ENCODE peak calls at places on chromosomes 5 and 9, in five cellular contexts. M is DMS 273 treated with DMSO at 0.1 percent for 48 hours, F is HS-5, Y is head of caudate nucleus, A is NCI-H1092. O is an unnamed sample.

GRCh38 chr5:124745367-124746251 is 830 bp downstream of the ZNF608 start:
- DNase-seq in M (no peak), F (no peak), A (no peak), Y (no peak), O (no peak)

GRCh38 chr5:173834070-173834771 is 53.9 kb upstream of the CPEB4 start:
- DNase-seq in Y (no peak), M (no peak), A (no peak), F (no peak), O (no peak)

GRCh38 chr9:92030367-92030766 is 80.3 kb upstream of the ROR2 start:
- DNase-seq in F (no peak), M (no peak), A (no peak), Y (no peak), O (no peak)

GRCh38 chr5:121949885-121950284 is 11.9 kb upstream of the SRFBP1 start:
- DNase-seq in A (peak; percentile 64), Y (peak; percentile 62), F (no peak), M (no peak), O (no peak)

GRCh38 chr9:36169708-36170107 is 520 bp downstream of the CCIN start:
- DNase-seq in A (no peak), F (no peak), M (no peak), Y (no peak), O (no peak)

GRCh38 chr5:89097103-89097502 is 214.1 kb upstream of the MEF2C start:
- DNase-seq in Y (no peak), M (no peak), A (no peak), F (no peak), O (no peak)

GRCh38 chr9:130327070-130327780 is 61.7 kb downstream of the HMCN2 start:
- DNase-seq in M (no peak), Y (no peak), F (no peak), A (no peak), O (no peak)

GRCh38 chr9:35826071-35826701 is 2.3 kb downstream of the FAM221B start:
- DNase-seq in F (no peak), Y (peak; percentile 31), A (peak; percentile 45), M (peak; percentile 46), O (no peak)

GRCh38 chr9:69044226-69045219 is 9.0 kb downstream of the FXN start:
- DNase-seq in Y (no peak), A (no peak), F (peak; percentile 18), M (no peak), O (no peak)

GRCh38 chr9:79812507-79813261 is 240.9 kb downstream of the TLE4 start:
- DNase-seq in A (no peak), M (no peak), F (no peak), Y (no peak), O (no peak)

GRCh38 chr9:5838884-5839571 is 6.1 kb upstream of the ERMP1 start:
- DNase-seq in M (no peak), A (no peak), Y (no peak), F (peak; percentile 32), O (no peak)

GRCh38 chr9:92746567-92747458 is 17.8 kb downstream of the BICD2 start:
- DNase-seq in A (no peak), F (no peak), M (no peak), Y (no peak), O (no peak)

GRCh38 chr9:100852088-100852487 is 176.4 kb upstream of the PLPPR1 start:
- DNase-seq in A (no peak), Y (no peak), M (no peak), F (no peak), O (no peak)

GRCh38 chr5:78808818-78809217 is 160.2 kb upstream of the LHFPL2 start:
- DNase-seq in F (no peak), M (no peak), Y (no peak), A (no peak), O (no peak)

GRCh38 chr9:76571288-76572204 is 112.6 kb downstream of the GCNT1 start:
- DNase-seq in Y (no peak), F (no peak), M (no peak), A (no peak), O (no peak)

GRCh38 chr9:37262410-37262809 is 142.0 kb downstream of the ZCCHC7 start:
- DNase-seq in M (no peak), F (no peak), A (no peak), Y (peak; percentile 47), O (no peak)

GRCh38 chr9:121289554-121290370 is 21.8 kb downstream of the GSN start:
- DNase-seq in F (no peak), M (no peak), Y (no peak), A (no peak), O (no peak)